ENCODE peak calls at places on chromosomes 3 and 15, in nine cellular contexts. One of them, this sample, is unnamed.

GRCh38 chr3:24622138-24622537 is 127.5 kb upstream of the THRB start:
- DNase-seq in MCF 10A: no peak
- DNase-seq in stimulated activated naive CD8-positive, alpha-beta T cell treated with anti-CD3 and anti-CD28 coated beads, Interleukin-15, amount 100 ng/mL, for 72 hours: no peak
- DNase-seq in NCI-H345: no peak
- DNase-seq in HEK293T: no peak
- DNase-seq in GM23248: no peak
- DNase-seq in T47D: no peak
- DNase-seq in iris pigment epithelial cell: no peak
- DNase-seq in cardiac muscle cell: no peak
- DNase-seq in this sample: no peak

GRCh38 chr15:33565099-33565498 is 254.3 kb downstream of the RYR3 start:
- DNase-seq in stimulated activated naive CD8-positive, alpha-beta T cell treated with anti-CD3 and anti-CD28 coated beads, Interleukin-15, amount 100 ng/mL, for 72 hours: no peak
- DNase-seq in HEK293T: no peak
- DNase-seq in cardiac muscle cell: peak
- DNase-seq in GM23248: peak
- DNase-seq in NCI-H345: peak
- DNase-seq in MCF 10A: peak
- DNase-seq in T47D: no peak
- DNase-seq in iris pigment epithelial cell: peak
- DNase-seq in this sample: no peak

GRCh38 chr15:60804986-60805949 is 326.3 kb upstream of the ICE2 start:
- DNase-seq in MCF 10A: peak
- DNase-seq in NCI-H345: peak
- DNase-seq in stimulated activated naive CD8-positive, alpha-beta T cell treated with anti-CD3 and anti-CD28 coated beads, Interleukin-15, amount 100 ng/mL, for 72 hours: no peak
- DNase-seq in cardiac muscle cell: peak
- DNase-seq in iris pigment epithelial cell: peak
- DNase-seq in T47D: no peak
- DNase-seq in GM23248: peak
- DNase-seq in HEK293T: no peak
- DNase-seq in this sample: no peak

GRCh38 chr15:99076555-99077308 is 28.1 kb upstream of the SYNM start:
- DNase-seq in T47D: peak
- DNase-seq in cardiac muscle cell: peak
- DNase-seq in MCF 10A: peak
- DNase-seq in GM23248: peak
- DNase-seq in HEK293T: peak
- DNase-seq in iris pigment epithelial cell: peak
- DNase-seq in NCI-H345: peak
- DNase-seq in stimulated activated naive CD8-positive, alpha-beta T cell treated with anti-CD3 and anti-CD28 coated beads, Interleukin-15, amount 100 ng/mL, for 72 hours: peak
- DNase-seq in this sample: peak

GRCh38 chr3:114660124-114660523 is 366.3 kb downstream of the TIGIT start:
- DNase-seq in GM23248: peak
- DNase-seq in stimulated activated naive CD8-positive, alpha-beta T cell treated with anti-CD3 and anti-CD28 coated beads, Interleukin-15, amount 100 ng/mL, for 72 hours: no peak
- DNase-seq in HEK293T: no peak
- DNase-seq in iris pigment epithelial cell: peak
- DNase-seq in MCF 10A: no peak
- DNase-seq in T47D: no peak
- DNase-seq in cardiac muscle cell: peak
- DNase-seq in NCI-H345: no peak
- DNase-seq in this sample: no peak

GRCh38 chr3:128050597-128050996 is 1.6 kb upstream of the SEC61A1 start:
- DNase-seq in MCF 10A: peak
- DNase-seq in GM23248: peak
- DNase-seq in NCI-H345: no peak
- DNase-seq in stimulated activated naive CD8-positive, alpha-beta T cell treated with anti-CD3 and anti-CD28 coated beads, Interleukin-15, amount 100 ng/mL, for 72 hours: no peak
- DNase-seq in T47D: no peak
- DNase-seq in cardiac muscle cell: peak
- DNase-seq in iris pigment epithelial cell: no peak
- DNase-seq in HEK293T: no peak
- DNase-seq in this sample: no peak

GRCh38 chr15:66294932-66295235 is 1.5 kb downstream of the DIS3L start:
- DNase-seq in stimulated activated naive CD8-positive, alpha-beta T cell treated with anti-CD3 and anti-CD28 coated beads, Interleukin-15, amount 100 ng/mL, for 72 hours: no peak
- DNase-seq in MCF 10A: peak
- DNase-seq in cardiac muscle cell: peak
- DNase-seq in NCI-H345: no peak
- DNase-seq in iris pigment epithelial cell: peak
- DNase-seq in GM23248: peak
- DNase-seq in HEK293T: no peak
- DNase-seq in T47D: no peak
- DNase-seq in this sample: no peak

GRCh38 chr15:99157456-99157855 is 52.6 kb downstream of the SYNM start:
- DNase-seq in MCF 10A: no peak
- DNase-seq in NCI-H345: no peak
- DNase-seq in HEK293T: no peak
- DNase-seq in iris pigment epithelial cell: peak
- DNase-seq in GM23248: no peak
- DNase-seq in stimulated activated naive CD8-positive, alpha-beta T cell treated with anti-CD3 and anti-CD28 coated beads, Interleukin-15, amount 100 ng/mL, for 72 hours: no peak
- DNase-seq in T47D: no peak
- DNase-seq in cardiac muscle cell: no peak
- DNase-seq in this sample: no peak

GRCh38 chr3:147414369-147415135 is 5.4 kb downstream of the ZIC1 start:
- DNase-seq in GM23248: no peak
- DNase-seq in NCI-H345: no peak
- DNase-seq in iris pigment epithelial cell: no peak
- DNase-seq in cardiac muscle cell: no peak
- DNase-seq in stimulated activated naive CD8-positive, alpha-beta T cell treated with anti-CD3 and anti-CD28 coated beads, Interleukin-15, amount 100 ng/mL, for 72 hours: no peak
- DNase-seq in HEK293T: no peak
- DNase-seq in T47D: no peak
- DNase-seq in MCF 10A: no peak
- DNase-seq in this sample: no peak

GRCh38 chr15:88745696-88746095 is 57.5 kb upstream of the ACAN start:
- DNase-seq in cardiac muscle cell: peak
- DNase-seq in MCF 10A: peak
- DNase-seq in iris pigment epithelial cell: peak
- DNase-seq in NCI-H345: no peak
- DNase-seq in GM23248: peak
- DNase-seq in HEK293T: no peak
- DNase-seq in stimulated activated naive CD8-positive, alpha-beta T cell treated with anti-CD3 and anti-CD28 coated beads, Interleukin-15, amount 100 ng/mL, for 72 hours: no peak
- DNase-seq in T47D: no peak
- DNase-seq in this sample: no peak

This sample was measured in activated T-cell treated with anti-CD3 and anti-CD28 coated beads for 48 hours.